ENCODE peak calls at places on chromosomes 2 and 18, in six cellular contexts. X is NCI-H1417, D is NCI-H460, W is neural progenitor cell, I is amniotic stem cell, Z is cardiac muscle cell. F is an unnamed sample.

GRCh38 chr2:27765621-27766286 is 5.8 kb upstream of the MRPL33 start:
- DNase-seq in D (no peak), I (no peak), X (no peak), W (no peak), Z (no peak), F (no peak)

GRCh38 chr2:212894026-212894425 is 257.4 kb downstream of the IKZF2 start:
- DNase-seq in I (no peak), X (no peak), W (no peak), D (no peak), Z (no peak), F (no peak)

GRCh38 chr18:73691118-73691517 is 456.5 kb downstream of the FBXO15 start:
- DNase-seq in W (no peak), X (no peak), I (no peak), D (no peak), Z (no peak), F (no peak)

GRCh38 chr2:133379159-133379558 is 189.1 kb downstream of the NCKAP5 start:
- DNase-seq in X (no peak), D (no peak), Z (no peak), W (no peak), I (no peak), F (no peak)

GRCh38 chr2:237693281-237694039 is 66.1 kb downstream of the LRRFIP1 start:
- DNase-seq in D (no peak), W (no peak), Z (no peak), I (no peak), X (no peak), F (no peak)

GRCh38 chr2:226478121-226478809 is 321.4 kb downstream of the IRS1 start:
- DNase-seq in I (peak; percentile 86), D (peak; percentile 46), Z (peak; percentile 47), X (no peak), W (peak; percentile 19), F (no peak)

GRCh38 chr2:224379210-224379609 is 22.7 kb downstream of the FAM124B start:
- DNase-seq in X (no peak), Z (no peak), I (no peak), D (no peak), W (no peak), F (no peak)

GRCh38 chr2:220489116-220489515 is 861.7 kb downstream of the SLC4A3 start:
- DNase-seq in X (no peak), W (no peak), D (no peak), Z (no peak), I (no peak), F (no peak)

GRCh38 chr2:218583983-218584850 is 15.6 kb downstream of the CNOT9 start:
- DNase-seq in I (no peak), W (no peak), X (no peak), D (no peak), Z (no peak), F (no peak)

GRCh38 chr2:46460991-46461715 is 18.2 kb upstream of the TMEM247 start:
- DNase-seq in W (peak; percentile 68), D (peak; percentile 66), Z (peak; percentile 71), I (no peak), X (peak; percentile 55), F (no peak)

GRCh38 chr18:35076556-35076955 is 35.3 kb downstream of the MAPRE2 start:
- DNase-seq in X (no peak), Z (no peak), D (no peak), I (no peak), W (no peak), F (no peak)

GRCh38 chr2:109499549-109499948 is 114.2 kb downstream of the SEPTIN10 start:
- DNase-seq in Z (no peak), X (no peak), W (no peak), D (no peak), I (no peak), F (no peak)

GRCh38 chr2:171479154-171479814 is 43.0 kb upstream of the CYBRD1 start:
- DNase-seq in X (no peak), D (no peak), I (no peak), W (no peak), Z (no peak), F (no peak)

GRCh38 chr2:177489719-177490301 is 97.2 kb downstream of the AGPS start:
- DNase-seq in Z (peak; percentile 55), I (no peak), X (peak; percentile 16), W (peak; percentile 52), D (peak; percentile 40), F (no peak)

GRCh38 chr2:203584784-203585183 is 49.7 kb upstream of the RAPH1 start:
- DNase-seq in I (no peak), W (no peak), X (peak; percentile 15), Z (no peak), D (no peak), F (no peak)

GRCh38 chr2:215409331-215410127 is 26.3 kb downstream of the FN1 start:
- DNase-seq in W (no peak), Z (no peak), D (no peak), X (no peak), I (no peak), F (no peak)

GRCh38 chr2:55052087-55053061 is 2.1 kb upstream of the RTN4 start:
- DNase-seq in Z (no peak), I (no peak), W (no peak), X (no peak), D (no peak), F (no peak)

GRCh38 chr2:85516649-85517389 is 22.1 kb upstream of the MAT2A start:
- DNase-seq in D (no peak), X (no peak), Z (no peak), I (no peak), W (no peak), F (no peak)

GRCh38 chr18:13471495-13471845 is 252.9 kb downstream of the LDLRAD4 start:
- DNase-seq in Z (no peak), W (no peak), I (no peak), X (no peak), D (no peak), F (no peak)

GRCh38 chr2:73528688-73529087 is 113.5 kb downstream of the NAT8 start:
- DNase-seq in D (no peak), Z (no peak), X (no peak), W (no peak), I (no peak), F (no peak)

GRCh38 chr2:65193446-65193845 is 34.2 kb upstream of the ACTR2 start:
- DNase-seq in W (no peak), D (no peak), Z (no peak), I (no peak), X (no peak), F (no peak)

GRCh38 chr2:176574415-176575236 is 305.4 kb downstream of the MTX2 start:
- DNase-seq in I (no peak), X (no peak), Z (no peak), W (no peak), D (no peak), F (no peak)

GRCh38 chr2:224173882-224174415 is 134.9 kb upstream of the SERPINE2 start:
- DNase-seq in I (no peak), D (no peak), W (peak; percentile 37), Z (no peak), X (peak; percentile 78), F (no peak)